ENCODE peak calls at places on chromosomes 2 and 18, in eight cellular contexts. One of them, this sample, is unnamed.
A peak's percentile ranks its signal among the peaks of the same experiment; 100 is the strongest.

GRCh38 chr2:72561621-72562318 is 264.1 kb downstream of the EXOC6B start:
- DNase-seq in fibroblast of the aortic adventitia: peak; percentile 86
- DNase-seq in bronchial epithelial cell: peak; percentile 30
- DNase-seq in RWPE1: no peak
- DNase-seq in stimulated activated CD4-positive, alpha-beta T cell treated with anti-CD3 and anti-CD28 coated beads, Interleukin-4, amount 100 ng/mL, for 24 hours: no peak
- DNase-seq in left cardiac atrium: no peak
- DNase-seq in Calu3: no peak
- DNase-seq in H7: no peak
- DNase-seq in this sample: peak; percentile 80

GRCh38 chr2:201228271-201228911 is 31.9 kb upstream of the CASP8 start:
- DNase-seq in fibroblast of the aortic adventitia: no peak
- DNase-seq in bronchial epithelial cell: no peak
- DNase-seq in RWPE1: no peak
- DNase-seq in stimulated activated CD4-positive, alpha-beta T cell treated with anti-CD3 and anti-CD28 coated beads, Interleukin-4, amount 100 ng/mL, for 24 hours: no peak
- DNase-seq in left cardiac atrium: no peak
- DNase-seq in Calu3: no peak
- DNase-seq in H7: no peak
- DNase-seq in this sample: peak; percentile 23

GRCh38 chr2:8578335-8579244 is 103.3 kb upstream of the ID2 start:
- DNase-seq in fibroblast of the aortic adventitia: no peak
- DNase-seq in bronchial epithelial cell: no peak
- DNase-seq in RWPE1: no peak
- DNase-seq in stimulated activated CD4-positive, alpha-beta T cell treated with anti-CD3 and anti-CD28 coated beads, Interleukin-4, amount 100 ng/mL, for 24 hours: no peak
- DNase-seq in left cardiac atrium: no peak
- DNase-seq in Calu3: no peak
- DNase-seq in H7: peak; percentile 21
- DNase-seq in this sample: no peak

GRCh38 chr2:31729442-31730092 is 148.8 kb upstream of the SRD5A2 start:
- DNase-seq in fibroblast of the aortic adventitia: peak; percentile 58
- DNase-seq in bronchial epithelial cell: peak; percentile 70
- DNase-seq in RWPE1: peak; percentile 57
- DNase-seq in stimulated activated CD4-positive, alpha-beta T cell treated with anti-CD3 and anti-CD28 coated beads, Interleukin-4, amount 100 ng/mL, for 24 hours: no peak
- DNase-seq in left cardiac atrium: no peak
- DNase-seq in Calu3: no peak
- DNase-seq in H7: peak; percentile 47
- DNase-seq in this sample: peak; percentile 56

GRCh38 chr2:151361674-151362380 is 4.4 kb downstream of the TNFAIP6 start:
- DNase-seq in fibroblast of the aortic adventitia: peak; percentile 51
- DNase-seq in bronchial epithelial cell: no peak
- DNase-seq in RWPE1: no peak
- DNase-seq in stimulated activated CD4-positive, alpha-beta T cell treated with anti-CD3 and anti-CD28 coated beads, Interleukin-4, amount 100 ng/mL, for 24 hours: no peak
- DNase-seq in left cardiac atrium: no peak
- DNase-seq in Calu3: no peak
- DNase-seq in H7: no peak
- DNase-seq in this sample: peak; percentile 31

GRCh38 chr2:216671081-216671411 is 24.3 kb downstream of the IGFBP5 start:
- DNase-seq in fibroblast of the aortic adventitia: no peak
- DNase-seq in bronchial epithelial cell: no peak
- DNase-seq in RWPE1: no peak
- DNase-seq in stimulated activated CD4-positive, alpha-beta T cell treated with anti-CD3 and anti-CD28 coated beads, Interleukin-4, amount 100 ng/mL, for 24 hours: no peak
- DNase-seq in left cardiac atrium: no peak
- DNase-seq in Calu3: no peak
- DNase-seq in H7: no peak
- DNase-seq in this sample: no peak

GRCh38 chr18:54740146-54740844 is 88.0 kb upstream of the RAB27B start:
- DNase-seq in fibroblast of the aortic adventitia: peak; percentile 71
- DNase-seq in bronchial epithelial cell: peak; percentile 86
- DNase-seq in RWPE1: peak; percentile 10
- DNase-seq in stimulated activated CD4-positive, alpha-beta T cell treated with anti-CD3 and anti-CD28 coated beads, Interleukin-4, amount 100 ng/mL, for 24 hours: no peak
- DNase-seq in left cardiac atrium: no peak
- DNase-seq in Calu3: no peak
- DNase-seq in H7: no peak
- DNase-seq in this sample: peak; percentile 49

GRCh38 chr2:216006164-216006663 is 7.1 kb downstream of the MREG start:
- DNase-seq in fibroblast of the aortic adventitia: no peak
- DNase-seq in bronchial epithelial cell: peak; percentile 93
- DNase-seq in RWPE1: peak; percentile 83
- DNase-seq in stimulated activated CD4-positive, alpha-beta T cell treated with anti-CD3 and anti-CD28 coated beads, Interleukin-4, amount 100 ng/mL, for 24 hours: peak; percentile 39
- DNase-seq in left cardiac atrium: no peak
- DNase-seq in Calu3: peak; percentile 66
- DNase-seq in H7: peak; percentile 49
- DNase-seq in this sample: peak; percentile 48

GRCh38 chr18:45295388-45295787 is 319.9 kb upstream of the SLC14A2 start:
- DNase-seq in fibroblast of the aortic adventitia: no peak
- DNase-seq in bronchial epithelial cell: no peak
- DNase-seq in RWPE1: no peak
- DNase-seq in stimulated activated CD4-positive, alpha-beta T cell treated with anti-CD3 and anti-CD28 coated beads, Interleukin-4, amount 100 ng/mL, for 24 hours: no peak
- DNase-seq in left cardiac atrium: no peak
- DNase-seq in Calu3: no peak
- DNase-seq in H7: no peak
- DNase-seq in this sample: no peak

GRCh38 chr18:77705301-77705700 is 455.7 kb downstream of the GALR1 start:
- DNase-seq in fibroblast of the aortic adventitia: no peak
- DNase-seq in bronchial epithelial cell: no peak
- DNase-seq in RWPE1: no peak
- DNase-seq in stimulated activated CD4-positive, alpha-beta T cell treated with anti-CD3 and anti-CD28 coated beads, Interleukin-4, amount 100 ng/mL, for 24 hours: no peak
- DNase-seq in left cardiac atrium: no peak
- DNase-seq in Calu3: no peak
- DNase-seq in H7: no peak
- DNase-seq in this sample: no peak

GRCh38 chr18:9914584-9915290 is 921 bp downstream of the VAPA start:
- DNase-seq in fibroblast of the aortic adventitia: peak; percentile 82
- DNase-seq in bronchial epithelial cell: peak; percentile 80
- DNase-seq in RWPE1: peak; percentile 74
- DNase-seq in stimulated activated CD4-positive, alpha-beta T cell treated with anti-CD3 and anti-CD28 coated beads, Interleukin-4, amount 100 ng/mL, for 24 hours: peak; percentile 82
- DNase-seq in left cardiac atrium: peak; percentile 77
- DNase-seq in Calu3: peak; percentile 92
- DNase-seq in H7: peak; percentile 62
- DNase-seq in this sample: peak; percentile 77

GRCh38 chr2:174692256-174692830 is 71.9 kb downstream of the CHRNA1 start:
- DNase-seq in fibroblast of the aortic adventitia: peak; percentile 76
- DNase-seq in bronchial epithelial cell: no peak
- DNase-seq in RWPE1: no peak
- DNase-seq in stimulated activated CD4-positive, alpha-beta T cell treated with anti-CD3 and anti-CD28 coated beads, Interleukin-4, amount 100 ng/mL, for 24 hours: no peak
- DNase-seq in left cardiac atrium: no peak
- DNase-seq in Calu3: no peak
- DNase-seq in H7: no peak
- DNase-seq in this sample: peak; percentile 46

GRCh38 chr18:48761582-48761981 is 189.2 kb downstream of the SMAD7 start:
- DNase-seq in fibroblast of the aortic adventitia: no peak
- DNase-seq in bronchial epithelial cell: no peak
- DNase-seq in RWPE1: no peak
- DNase-seq in stimulated activated CD4-positive, alpha-beta T cell treated with anti-CD3 and anti-CD28 coated beads, Interleukin-4, amount 100 ng/mL, for 24 hours: no peak
- DNase-seq in left cardiac atrium: no peak
- DNase-seq in Calu3: no peak
- DNase-seq in H7: no peak
- DNase-seq in this sample: no peak

GRCh38 chr2:20217041-20217970 is 7.6 kb downstream of the SDC1 start:
- DNase-seq in fibroblast of the aortic adventitia: no peak
- DNase-seq in bronchial epithelial cell: peak; percentile 95
- DNase-seq in RWPE1: peak; percentile 94
- DNase-seq in stimulated activated CD4-positive, alpha-beta T cell treated with anti-CD3 and anti-CD28 coated beads, Interleukin-4, amount 100 ng/mL, for 24 hours: no peak
- DNase-seq in left cardiac atrium: no peak
- DNase-seq in Calu3: no peak
- DNase-seq in H7: no peak
- DNase-seq in this sample: no peak

GRCh38 chr18:37420315-37420880 is 145.2 kb downstream of the CELF4 start:
- DNase-seq in fibroblast of the aortic adventitia: no peak
- DNase-seq in bronchial epithelial cell: peak; percentile 75
- DNase-seq in RWPE1: no peak
- DNase-seq in stimulated activated CD4-positive, alpha-beta T cell treated with anti-CD3 and anti-CD28 coated beads, Interleukin-4, amount 100 ng/mL, for 24 hours: no peak
- DNase-seq in left cardiac atrium: no peak
- DNase-seq in Calu3: no peak
- DNase-seq in H7: no peak
- DNase-seq in this sample: no peak

GRCh38 chr2:200405599-200406298 is 99.3 kb downstream of the SPATS2L start:
- DNase-seq in fibroblast of the aortic adventitia: peak; percentile 88
- DNase-seq in bronchial epithelial cell: peak; percentile 95
- DNase-seq in RWPE1: peak; percentile 89
- DNase-seq in stimulated activated CD4-positive, alpha-beta T cell treated with anti-CD3 and anti-CD28 coated beads, Interleukin-4, amount 100 ng/mL, for 24 hours: no peak
- DNase-seq in left cardiac atrium: no peak
- DNase-seq in Calu3: peak; percentile 58
- DNase-seq in H7: no peak
- DNase-seq in this sample: peak; percentile 90

GRCh38 chr2:12303181-12304030 is 413.3 kb upstream of the TRIB2 start:
- DNase-seq in fibroblast of the aortic adventitia: peak; percentile 77
- DNase-seq in bronchial epithelial cell: peak; percentile 41
- DNase-seq in RWPE1: peak; percentile 25
- DNase-seq in stimulated activated CD4-positive, alpha-beta T cell treated with anti-CD3 and anti-CD28 coated beads, Interleukin-4, amount 100 ng/mL, for 24 hours: no peak
- DNase-seq in left cardiac atrium: no peak
- DNase-seq in Calu3: no peak
- DNase-seq in H7: no peak
- DNase-seq in this sample: peak; percentile 91

GRCh38 chr2:239813261-239814135 is 211.6 kb downstream of the NDUFA10 start:
- DNase-seq in fibroblast of the aortic adventitia: peak; percentile 1
- DNase-seq in bronchial epithelial cell: no peak
- DNase-seq in RWPE1: no peak
- DNase-seq in stimulated activated CD4-positive, alpha-beta T cell treated with anti-CD3 and anti-CD28 coated beads, Interleukin-4, amount 100 ng/mL, for 24 hours: no peak
- DNase-seq in left cardiac atrium: no peak
- DNase-seq in Calu3: no peak
- DNase-seq in H7: no peak
- DNase-seq in this sample: no peak

GRCh38 chr2:43267393-43267792 is 41.0 kb upstream of the ZFP36L2 start:
- DNase-seq in fibroblast of the aortic adventitia: no peak
- DNase-seq in bronchial epithelial cell: no peak
- DNase-seq in RWPE1: no peak
- DNase-seq in stimulated activated CD4-positive, alpha-beta T cell treated with anti-CD3 and anti-CD28 coated beads, Interleukin-4, amount 100 ng/mL, for 24 hours: no peak
- DNase-seq in left cardiac atrium: peak; percentile 58
- DNase-seq in Calu3: no peak
- DNase-seq in H7: no peak
- DNase-seq in this sample: no peak

GRCh38 chr2:16653799-16654198 is 11.8 kb downstream of the CYRIA start:
- DNase-seq in fibroblast of the aortic adventitia: no peak
- DNase-seq in bronchial epithelial cell: no peak
- DNase-seq in RWPE1: no peak
- DNase-seq in stimulated activated CD4-positive, alpha-beta T cell treated with anti-CD3 and anti-CD28 coated beads, Interleukin-4, amount 100 ng/mL, for 24 hours: no peak
- DNase-seq in left cardiac atrium: no peak
- DNase-seq in Calu3: no peak
- DNase-seq in H7: no peak
- DNase-seq in this sample: no peak

GRCh38 chr18:9586814-9587213 is 27.5 kb downstream of the PPP4R1 start:
- DNase-seq in fibroblast of the aortic adventitia: no peak
- DNase-seq in bronchial epithelial cell: no peak
- DNase-seq in RWPE1: no peak
- DNase-seq in stimulated activated CD4-positive, alpha-beta T cell treated with anti-CD3 and anti-CD28 coated beads, Interleukin-4, amount 100 ng/mL, for 24 hours: no peak
- DNase-seq in left cardiac atrium: no peak
- DNase-seq in Calu3: no peak
- DNase-seq in H7: no peak
- DNase-seq in this sample: no peak

GRCh38 chr2:219250044-219250781 is 2.8 kb upstream of the TUBA4B start:
- DNase-seq in fibroblast of the aortic adventitia: no peak
- DNase-seq in bronchial epithelial cell: no peak
- DNase-seq in RWPE1: no peak
- DNase-seq in stimulated activated CD4-positive, alpha-beta T cell treated with anti-CD3 and anti-CD28 coated beads, Interleukin-4, amount 100 ng/mL, for 24 hours: no peak
- DNase-seq in left cardiac atrium: no peak
- DNase-seq in Calu3: no peak
- DNase-seq in H7: no peak
- DNase-seq in this sample: peak; percentile 19

GRCh38 chr2:237574467-237574866 is 8.1 kb downstream of the PRLH start:
- DNase-seq in fibroblast of the aortic adventitia: no peak
- DNase-seq in bronchial epithelial cell: no peak
- DNase-seq in RWPE1: no peak
- DNase-seq in stimulated activated CD4-positive, alpha-beta T cell treated with anti-CD3 and anti-CD28 coated beads, Interleukin-4, amount 100 ng/mL, for 24 hours: no peak
- DNase-seq in left cardiac atrium: no peak
- DNase-seq in Calu3: no peak
- DNase-seq in H7: peak; percentile 47
- DNase-seq in this sample: no peak